ENCODE peak calls at places on chromosomes 2 and 18, in eight cellular contexts. One of them, this sample, is unnamed.

GRCh38 chr2:9463698-9464034 is 10.7 kb upstream of the IAH1 start:
- DNase-seq in ovary: no peak
- DNase-seq in foreskin fibroblast: peak
- DNase-seq in AG09309: no peak
- DNase-seq in lower leg skin: peak
- DNase-seq in right atrium auricular region: no peak
- DNase-seq in fibroblast of the aortic adventitia: no peak
- DNase-seq in transverse colon: no peak
- DNase-seq in this sample: no peak

GRCh38 chr2:225013432-225014048 is 28.7 kb downstream of the DOCK10 start:
- DNase-seq in foreskin fibroblast: no peak
- DNase-seq in transverse colon: no peak
- DNase-seq in lower leg skin: no peak
- DNase-seq in AG09309: no peak
- DNase-seq in ovary: no peak
- DNase-seq in right atrium auricular region: no peak
- DNase-seq in fibroblast of the aortic adventitia: no peak
- DNase-seq in this sample: no peak

GRCh38 chr2:11102466-11102865 is 52.8 kb upstream of the SLC66A3 start:
- DNase-seq in right atrium auricular region: no peak
- DNase-seq in transverse colon: no peak
- DNase-seq in AG09309: no peak
- DNase-seq in lower leg skin: peak
- DNase-seq in fibroblast of the aortic adventitia: no peak
- DNase-seq in ovary: no peak
- DNase-seq in foreskin fibroblast: no peak
- DNase-seq in this sample: no peak

GRCh38 chr2:224208443-224208842 is 169.4 kb upstream of the SERPINE2 start:
- DNase-seq in AG09309: no peak
- DNase-seq in transverse colon: no peak
- DNase-seq in foreskin fibroblast: no peak
- DNase-seq in ovary: no peak
- DNase-seq in lower leg skin: no peak
- DNase-seq in fibroblast of the aortic adventitia: no peak
- DNase-seq in right atrium auricular region: no peak
- DNase-seq in this sample: no peak

GRCh38 chr2:226030369-226031077 is 631.0 kb downstream of the NYAP2 start:
- DNase-seq in fibroblast of the aortic adventitia: no peak
- DNase-seq in lower leg skin: peak
- DNase-seq in right atrium auricular region: no peak
- DNase-seq in transverse colon: no peak
- DNase-seq in foreskin fibroblast: no peak
- DNase-seq in AG09309: no peak
- DNase-seq in ovary: peak
- DNase-seq in this sample: no peak

GRCh38 chr2:231483398-231484329 is 19.4 kb upstream of the NCL start:
- DNase-seq in AG09309: no peak
- DNase-seq in lower leg skin: no peak
- DNase-seq in ovary: peak
- DNase-seq in fibroblast of the aortic adventitia: peak
- DNase-seq in foreskin fibroblast: peak
- DNase-seq in transverse colon: peak
- DNase-seq in right atrium auricular region: no peak
- DNase-seq in this sample: no peak

GRCh38 chr2:240983361-240983995 is 14.9 kb upstream of the SNED1 start:
- DNase-seq in ovary: peak
- DNase-seq in lower leg skin: peak
- DNase-seq in fibroblast of the aortic adventitia: no peak
- DNase-seq in AG09309: no peak
- DNase-seq in foreskin fibroblast: no peak
- DNase-seq in transverse colon: peak
- DNase-seq in right atrium auricular region: no peak
- DNase-seq in this sample: no peak

GRCh38 chr2:157055660-157056199 is 201.8 kb upstream of the GALNT5 start:
- DNase-seq in right atrium auricular region: no peak
- DNase-seq in AG09309: peak
- DNase-seq in fibroblast of the aortic adventitia: peak
- DNase-seq in ovary: no peak
- DNase-seq in transverse colon: no peak
- DNase-seq in foreskin fibroblast: peak
- DNase-seq in lower leg skin: no peak
- DNase-seq in this sample: no peak

GRCh38 chr18:24051256-24051947 is 36.8 kb downstream of the TTC39C start:
- DNase-seq in transverse colon: no peak
- DNase-seq in AG09309: no peak
- DNase-seq in lower leg skin: no peak
- DNase-seq in fibroblast of the aortic adventitia: peak
- DNase-seq in right atrium auricular region: no peak
- DNase-seq in ovary: no peak
- DNase-seq in foreskin fibroblast: peak
- DNase-seq in this sample: no peak

GRCh38 chr18:9735879-9736278 is 27.8 kb downstream of the RAB31 start:
- DNase-seq in foreskin fibroblast: no peak
- DNase-seq in ovary: no peak
- DNase-seq in transverse colon: no peak
- DNase-seq in right atrium auricular region: no peak
- DNase-seq in AG09309: no peak
- DNase-seq in lower leg skin: no peak
- DNase-seq in fibroblast of the aortic adventitia: no peak
- DNase-seq in this sample: no peak

GRCh38 chr2:133886735-133887675 is 318.7 kb upstream of the NCKAP5 start:
- DNase-seq in transverse colon: peak
- DNase-seq in right atrium auricular region: peak
- DNase-seq in ovary: peak
- DNase-seq in AG09309: peak
- DNase-seq in fibroblast of the aortic adventitia: peak
- DNase-seq in lower leg skin: peak
- DNase-seq in foreskin fibroblast: peak
- DNase-seq in this sample: peak

GRCh38 chr18:80126797-80127196 is 17.7 kb downstream of the ADNP2 start:
- DNase-seq in ovary: no peak
- DNase-seq in AG09309: no peak
- DNase-seq in lower leg skin: no peak
- DNase-seq in right atrium auricular region: no peak
- DNase-seq in foreskin fibroblast: no peak
- DNase-seq in transverse colon: no peak
- DNase-seq in fibroblast of the aortic adventitia: no peak
- DNase-seq in this sample: no peak

GRCh38 chr2:148582679-148583511 is 61.7 kb upstream of the EPC2 start:
- DNase-seq in ovary: no peak
- DNase-seq in fibroblast of the aortic adventitia: peak
- DNase-seq in lower leg skin: no peak
- DNase-seq in AG09309: no peak
- DNase-seq in transverse colon: no peak
- DNase-seq in right atrium auricular region: no peak
- DNase-seq in foreskin fibroblast: peak
- DNase-seq in this sample: no peak

GRCh38 chr2:210686401-210686800 is 130.0 kb downstream of the CPS1 start:
- DNase-seq in foreskin fibroblast: no peak
- DNase-seq in AG09309: no peak
- DNase-seq in ovary: no peak
- DNase-seq in lower leg skin: no peak
- DNase-seq in transverse colon: no peak
- DNase-seq in right atrium auricular region: no peak
- DNase-seq in fibroblast of the aortic adventitia: no peak
- DNase-seq in this sample: no peak

GRCh38 chr2:221554769-221555510 is 17.2 kb downstream of the EPHA4 start:
- DNase-seq in foreskin fibroblast: peak
- DNase-seq in AG09309: no peak
- DNase-seq in fibroblast of the aortic adventitia: peak
- DNase-seq in right atrium auricular region: no peak
- DNase-seq in lower leg skin: no peak
- DNase-seq in ovary: no peak
- DNase-seq in transverse colon: no peak
- DNase-seq in this sample: no peak

GRCh38 chr2:80489718-80490117 is 185.2 kb upstream of the LRRTM1 start:
- DNase-seq in foreskin fibroblast: peak
- DNase-seq in AG09309: peak
- DNase-seq in transverse colon: no peak
- DNase-seq in lower leg skin: no peak
- DNase-seq in ovary: no peak
- DNase-seq in right atrium auricular region: no peak
- DNase-seq in fibroblast of the aortic adventitia: peak
- DNase-seq in this sample: peak

GRCh38 chr2:141498561-141498960 is 632.3 kb downstream of the LRP1B start:
- DNase-seq in foreskin fibroblast: peak
- DNase-seq in ovary: no peak
- DNase-seq in fibroblast of the aortic adventitia: no peak
- DNase-seq in right atrium auricular region: no peak
- DNase-seq in lower leg skin: no peak
- DNase-seq in AG09309: no peak
- DNase-seq in transverse colon: no peak
- DNase-seq in this sample: no peak

GRCh38 chr2:129074526-129074925 is 755.9 kb upstream of the HS6ST1 start:
- DNase-seq in AG09309: no peak
- DNase-seq in ovary: no peak
- DNase-seq in lower leg skin: no peak
- DNase-seq in fibroblast of the aortic adventitia: no peak
- DNase-seq in right atrium auricular region: no peak
- DNase-seq in transverse colon: no peak
- DNase-seq in foreskin fibroblast: no peak
- DNase-seq in this sample: no peak

GRCh38 chr2:70505613-70506391 is 47.8 kb downstream of the TGFA start:
- DNase-seq in right atrium auricular region: no peak
- DNase-seq in transverse colon: no peak
- DNase-seq in lower leg skin: no peak
- DNase-seq in AG09309: no peak
- DNase-seq in fibroblast of the aortic adventitia: no peak
- DNase-seq in foreskin fibroblast: no peak
- DNase-seq in ovary: no peak
- DNase-seq in this sample: no peak
- TF ChIP-seq CTCF in right atrium auricular region: no peak
- TF ChIP-seq CTCF in transverse colon: no peak
- TF ChIP-seq CTCF in lower leg skin: no peak
- TF ChIP-seq CTCF in AG09309: no peak
- TF ChIP-seq CTCF in fibroblast of the aortic adventitia: no peak
- TF ChIP-seq CTCF in foreskin fibroblast: no peak
- TF ChIP-seq CTCF in ovary: no peak
- TF ChIP-seq CTCF in this sample: no peak

GRCh38 chr2:146541896-146542295 is 1302.9 kb upstream of the ACVR2A start:
- DNase-seq in AG09309: no peak
- DNase-seq in ovary: no peak
- DNase-seq in foreskin fibroblast: no peak
- DNase-seq in fibroblast of the aortic adventitia: no peak
- DNase-seq in lower leg skin: no peak
- DNase-seq in right atrium auricular region: no peak
- DNase-seq in transverse colon: no peak
- DNase-seq in this sample: no peak

GRCh38 chr2:146532748-146533147 is 1312.1 kb upstream of the ACVR2A start:
- DNase-seq in foreskin fibroblast: no peak
- DNase-seq in lower leg skin: no peak
- DNase-seq in fibroblast of the aortic adventitia: no peak
- DNase-seq in right atrium auricular region: no peak
- DNase-seq in ovary: no peak
- DNase-seq in transverse colon: no peak
- DNase-seq in AG09309: no peak
- DNase-seq in this sample: no peak

GRCh38 chr2:146540271-146540932 is 1304.4 kb upstream of the ACVR2A start:
- DNase-seq in AG09309: no peak
- DNase-seq in foreskin fibroblast: no peak
- DNase-seq in fibroblast of the aortic adventitia: no peak
- DNase-seq in ovary: no peak
- DNase-seq in lower leg skin: no peak
- DNase-seq in right atrium auricular region: no peak
- DNase-seq in transverse colon: no peak
- DNase-seq in this sample: no peak

DNA sequence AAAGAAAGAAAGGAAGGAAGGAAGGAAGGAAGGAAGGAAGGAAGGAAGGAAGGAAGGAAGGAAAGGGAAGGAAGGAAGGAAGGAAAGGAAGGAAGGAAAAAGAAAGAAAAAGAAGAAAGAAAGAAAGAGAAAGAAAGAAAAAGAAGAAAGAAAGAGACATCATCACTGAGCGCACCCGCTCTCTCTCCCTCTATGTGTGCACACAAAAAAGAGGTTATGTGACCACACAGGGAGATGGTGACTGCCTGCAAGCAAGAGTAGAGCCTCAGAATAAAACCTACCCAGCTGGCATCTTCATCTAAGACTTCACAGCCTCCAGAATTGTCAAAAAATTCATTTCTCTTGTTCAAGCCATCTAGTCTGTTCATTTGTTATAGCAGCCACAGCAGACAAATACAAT is 1307.4 kb upstream of the ACVR2A start:
- DNase-seq in AG09309: no peak
- DNase-seq in transverse colon: no peak
- DNase-seq in lower leg skin: no peak
- DNase-seq in foreskin fibroblast: no peak
- DNase-seq in fibroblast of the aortic adventitia: no peak
- DNase-seq in right atrium auricular region: no peak
- DNase-seq in ovary: no peak
- DNase-seq in this sample: no peak
- H3K4me3 ChIP-seq in AG09309: no peak
- H3K4me3 ChIP-seq in transverse colon: no peak
- H3K4me3 ChIP-seq in lower leg skin: no peak
- H3K4me3 ChIP-seq in foreskin fibroblast: no peak
- H3K4me3 ChIP-seq in fibroblast of the aortic adventitia: no peak
- H3K4me3 ChIP-seq in right atrium auricular region: no peak
- H3K4me3 ChIP-seq in ovary: no peak
- H3K4me3 ChIP-seq in this sample: no peak

GRCh38 chr2:83967854-83968253 is 491.2 kb downstream of the SUCLG1 start:
- DNase-seq in AG09309: no peak
- DNase-seq in transverse colon: no peak
- DNase-seq in right atrium auricular region: no peak
- DNase-seq in fibroblast of the aortic adventitia: no peak
- DNase-seq in foreskin fibroblast: no peak
- DNase-seq in lower leg skin: no peak
- DNase-seq in ovary: no peak
- DNase-seq in this sample: no peak
- TF ChIP-seq CTCF in AG09309: no peak
- TF ChIP-seq CTCF in transverse colon: no peak
- TF ChIP-seq CTCF in right atrium auricular region: no peak
- TF ChIP-seq CTCF in fibroblast of the aortic adventitia: no peak
- TF ChIP-seq CTCF in foreskin fibroblast: no peak
- TF ChIP-seq CTCF in lower leg skin: no peak
- TF ChIP-seq CTCF in ovary: no peak
- TF ChIP-seq CTCF in this sample: peak

GRCh38 chr2:160583823-160584537 is 90.4 kb upstream of the RBMS1 start:
- DNase-seq in transverse colon: no peak
- DNase-seq in fibroblast of the aortic adventitia: no peak
- DNase-seq in lower leg skin: no peak
- DNase-seq in AG09309: no peak
- DNase-seq in foreskin fibroblast: no peak
- DNase-seq in right atrium auricular region: no peak
- DNase-seq in ovary: no peak
- DNase-seq in this sample: no peak

GRCh38 chr2:160584972-160585494 is 91.4 kb upstream of the RBMS1 start:
- DNase-seq in foreskin fibroblast: peak
- DNase-seq in right atrium auricular region: no peak
- DNase-seq in ovary: no peak
- DNase-seq in lower leg skin: no peak
- DNase-seq in AG09309: no peak
- DNase-seq in fibroblast of the aortic adventitia: peak
- DNase-seq in transverse colon: no peak
- DNase-seq in this sample: no peak

GRCh38 chr2:160582481-160583161 is 89.0 kb upstream of the RBMS1 start:
- DNase-seq in right atrium auricular region: no peak
- DNase-seq in fibroblast of the aortic adventitia: peak
- DNase-seq in transverse colon: no peak
- DNase-seq in AG09309: peak
- DNase-seq in foreskin fibroblast: peak
- DNase-seq in lower leg skin: no peak
- DNase-seq in ovary: no peak
- DNase-seq in this sample: peak

GRCh38 chr2:160581448-160581847 is 87.8 kb upstream of the RBMS1 start:
- DNase-seq in right atrium auricular region: no peak
- DNase-seq in AG09309: no peak
- DNase-seq in fibroblast of the aortic adventitia: no peak
- DNase-seq in ovary: no peak
- DNase-seq in lower leg skin: no peak
- DNase-seq in foreskin fibroblast: no peak
- DNase-seq in transverse colon: no peak
- DNase-seq in this sample: no peak

GRCh38 chr2:160583162-160583522 is 89.5 kb upstream of the RBMS1 start:
- DNase-seq in lower leg skin: no peak
- DNase-seq in AG09309: no peak
- DNase-seq in right atrium auricular region: no peak
- DNase-seq in ovary: no peak
- DNase-seq in fibroblast of the aortic adventitia: peak
- DNase-seq in transverse colon: no peak
- DNase-seq in foreskin fibroblast: peak
- DNase-seq in this sample: no peak
- H3K4me3 ChIP-seq in lower leg skin: no peak
- H3K4me3 ChIP-seq in AG09309: no peak
- H3K4me3 ChIP-seq in right atrium auricular region: no peak
- H3K4me3 ChIP-seq in ovary: no peak
- H3K4me3 ChIP-seq in fibroblast of the aortic adventitia: no peak
- H3K4me3 ChIP-seq in transverse colon: no peak
- H3K4me3 ChIP-seq in foreskin fibroblast: no peak
- H3K4me3 ChIP-seq in this sample: no peak

This sample was measured in epithelial cell of proximal tubule.